ENCODE peak calls at places on chromosomes 7 and 10, in eight cellular contexts. Q, O, B, M, K, G, S and W are unnamed samples.

GRCh38 chr10:110268442-110268841 is 36.3 kb downstream of the SMNDC1 start:
- DNase-seq in O (no peak), B (no peak), M (no peak), Q (peak; percentile 67), S (no peak), K (no peak), G (no peak), W (no peak)

GRCh38 chr10:101346177-101346576 is 7.8 kb upstream of the BTRC start:
- DNase-seq in Q (no peak), S (no peak), K (no peak), B (no peak), O (no peak), G (no peak), M (no peak), W (no peak)

GRCh38 chr7:21969822-21970221 is 24.1 kb upstream of the CDCA7L start:
- DNase-seq in M (no peak), S (no peak), B (no peak), O (no peak), G (no peak), K (no peak), Q (no peak), W (no peak)

GRCh38 chr10:22310928-22311327 is 5.3 kb upstream of the COMMD3 start:
- DNase-seq in S (no peak), Q (no peak), M (no peak), K (no peak), G (no peak), O (no peak), B (no peak), W (no peak)

GRCh38 chr10:80855348-80855971 is 317.8 kb downstream of the SH2D4B start:
- DNase-seq in S (peak; percentile 4), O (no peak), K (no peak), B (peak; percentile 88), M (no peak), Q (no peak), G (no peak), W (no peak)

GRCh38 chr7:43954524-43955228 is 28.4 kb downstream of the UBE2D4 start:
- DNase-seq in K (peak; percentile 6), S (peak; percentile 37), Q (peak; percentile 95), O (no peak), M (peak; percentile 69), G (no peak), B (peak; percentile 79), W (no peak)

GRCh38 chr7:97735075-97735474 is 3.2 kb downstream of the TAC1 start:
- DNase-seq in M (no peak), S (no peak), K (no peak), G (no peak), Q (no peak), B (no peak), O (no peak), W (no peak)

GRCh38 chr10:113663908-113664307 is at the start of gene NRAP:
- DNase-seq in G (no peak), K (no peak), S (no peak), B (no peak), Q (no peak), M (no peak), O (no peak), W (no peak)

GRCh38 chr10:97798958-97799565 is 27.3 kb upstream of the SFRP5 start:
- DNase-seq in B (no peak), K (no peak), O (no peak), G (no peak), Q (no peak), S (no peak), M (no peak), W (no peak)